ENCODE peak calls at places on chromosome 6, in six cellular contexts. Q is HFF-Myc, W is GM12865, X is AG09309, D is HFFc6, I is Calu3. K is an unnamed sample.

GRCh38 chr6:79073888-79074287 is 4.2 kb downstream of the PHIP start:
- DNase-seq in X (no peak), D (no peak), Q (no peak), I (no peak), W (no peak), K (no peak)

GRCh38 chr6:35146453-35146852 is 5.3 kb upstream of the TCP11 start:
- DNase-seq in X (no peak), Q (no peak), I (peak), W (peak), D (peak), K (peak)

GRCh38 chr6:14280766-14281293 is 163.3 kb downstream of the CD83 start:
- DNase-seq in X (no peak), D (no peak), I (no peak), Q (no peak), W (no peak), K (no peak)

GRCh38 chr6:162854228-162854627 is 126.5 kb downstream of the PACRG start:
- DNase-seq in Q (no peak), W (no peak), X (no peak), I (no peak), D (no peak), K (no peak)

GRCh38 chr6:47157653-47158219 is 115.6 kb upstream of the ADGRF1 start:
- DNase-seq in W (no peak), I (no peak), X (no peak), Q (peak), D (no peak), K (no peak)

GRCh38 chr6:35230950-35231349 is 17.2 kb downstream of the SCUBE3 start:
- DNase-seq in W (no peak), X (no peak), I (no peak), Q (no peak), D (no peak), K (no peak)

GRCh38 chr6:130945401-130945919 is 117.6 kb downstream of the EPB41L2 start:
- DNase-seq in D (no peak), X (no peak), I (no peak), W (no peak), Q (no peak), K (no peak)

GRCh38 chr6:114739656-114740055 is 396.8 kb upstream of the HS3ST5 start:
- DNase-seq in I (peak), D (no peak), W (no peak), Q (no peak), X (no peak), K (no peak)

GRCh38 chr6:163438298-163438939 is 23.9 kb downstream of the QKI start:
- DNase-seq in X (no peak), Q (no peak), D (no peak), W (no peak), I (no peak), K (no peak)

GRCh38 chr6:144158133-144158532 is 7.8 kb downstream of the STX11 start:
- DNase-seq in Q (no peak), W (no peak), X (peak), I (no peak), D (peak), K (no peak)

GRCh38 chr6:123439371-123439770 is 197.4 kb downstream of the TRDN start:
- DNase-seq in X (no peak), Q (no peak), W (no peak), D (no peak), I (no peak), K (no peak)

DNA sequence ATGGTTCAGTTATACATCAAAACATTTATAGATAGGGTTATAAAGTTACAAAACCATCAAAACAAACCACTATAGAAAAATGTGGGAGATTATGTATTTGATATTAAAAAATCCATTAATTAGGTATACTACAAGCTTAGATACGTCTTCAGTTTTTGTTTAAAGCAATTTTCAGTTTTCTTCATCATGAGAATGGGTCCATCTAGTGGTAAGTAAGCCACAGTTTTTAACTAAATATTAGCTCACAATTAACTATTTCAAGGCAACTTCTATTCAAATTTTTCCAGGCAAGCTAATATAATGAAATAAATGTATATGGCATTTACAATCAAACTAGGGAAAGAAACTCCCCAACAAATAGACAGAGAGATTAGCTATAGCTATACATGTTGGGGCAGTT is 44.4 kb downstream of the RNGTT start:
- DNase-seq in I (no peak), D (no peak), W (no peak), X (no peak), Q (no peak), K (no peak)
- TF ChIP-seq CTCF in I (no peak), D (peak), W (no peak), X (peak), Q (peak), K (peak)

GRCh38 chr6:10256113-10256690 is 158.7 kb downstream of the TFAP2A start:
- DNase-seq in I (peak), D (no peak), Q (no peak), X (no peak), W (peak), K (no peak)
- TF ChIP-seq CTCF in I (no peak), D (peak), Q (peak), X (peak), W (peak), K (peak)

GRCh38 chr6:142825760-142826159 is 119.2 kb downstream of the HIVEP2 start:
- DNase-seq in X (no peak), D (no peak), W (no peak), I (no peak), Q (no peak), K (no peak)
- TF ChIP-seq CTCF in X (no peak), D (no peak), W (no peak), I (no peak), Q (no peak), K (no peak)

GRCh38 chr6:169251822-169252804 is 1.5 kb downstream of the THBS2 start:
- DNase-seq in X (no peak), D (no peak), I (no peak), Q (no peak), W (no peak), K (no peak)

GRCh38 chr6:169248521-169248971 is 5.1 kb downstream of the THBS2 start:
- DNase-seq in X (no peak), I (no peak), D (no peak), Q (no peak), W (no peak), K (no peak)

GRCh38 chr6:169251371-169251802 is 2.3 kb downstream of the THBS2 start:
- DNase-seq in I (no peak), X (no peak), W (no peak), Q (no peak), D (no peak), K (no peak)

GRCh38 chr6:169249057-169249456 is 4.6 kb downstream of the THBS2 start:
- DNase-seq in Q (no peak), D (no peak), I (no peak), X (no peak), W (no peak), K (no peak)

DNA sequence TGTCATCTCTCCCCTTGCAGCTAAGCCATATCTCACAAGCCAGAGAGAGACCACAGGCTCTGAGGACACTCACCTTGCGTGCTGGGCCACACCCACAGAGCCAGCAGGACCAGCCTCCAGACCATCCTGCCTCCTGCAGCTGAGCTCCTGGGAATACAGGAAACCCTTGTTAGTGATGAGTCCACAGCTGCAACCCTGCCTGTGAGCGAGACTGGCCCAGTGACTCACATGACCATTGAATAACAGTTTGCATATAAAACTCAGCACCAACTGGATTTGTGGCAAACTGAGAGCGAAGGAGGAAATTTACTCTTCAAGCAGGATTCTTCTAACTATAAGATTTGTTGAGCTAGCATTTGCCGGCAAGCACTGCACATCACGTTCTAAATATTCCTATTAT is 3.0 kb downstream of the THBS2 start:
- DNase-seq in W (no peak), Q (peak), D (peak), I (peak), X (peak), K (no peak)
- TF ChIP-seq CTCF in W (no peak), Q (no peak), D (no peak), I (no peak), X (no peak), K (no peak)

DNA sequence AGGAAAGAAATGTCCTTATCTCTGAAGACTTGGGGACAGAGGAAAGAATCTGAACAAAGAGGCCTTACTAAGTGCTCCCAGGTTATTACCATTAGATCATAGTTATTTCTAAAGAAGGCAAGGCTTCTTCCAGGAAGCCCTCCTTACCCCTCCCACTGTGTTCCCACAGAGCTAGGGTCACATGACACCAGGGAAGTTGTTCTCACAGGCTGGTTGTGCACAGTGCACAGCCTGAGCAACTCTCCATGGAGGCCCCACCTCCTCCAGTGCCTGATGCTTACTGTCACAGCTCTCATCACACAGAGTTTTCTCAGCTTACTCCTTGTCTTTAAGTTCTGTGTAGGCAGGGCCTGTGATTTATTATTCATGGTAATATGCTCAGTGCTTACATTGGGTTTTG is 68.9 kb upstream of the SCGN start:
- DNase-seq in I (no peak), Q (no peak), W (no peak), X (no peak), D (no peak), K (no peak)
- TF ChIP-seq CTCF in I (no peak), Q (no peak), W (no peak), X (no peak), D (no peak), K (no peak)

GRCh38 chr6:4025681-4026080 is 53.3 kb downstream of the FAM217A start:
- DNase-seq in W (no peak), Q (no peak), X (no peak), D (no peak), I (no peak), K (no peak)

GRCh38 chr6:4020822-4021132 is 58.2 kb downstream of the FAM217A start:
- DNase-seq in W (no peak), D (no peak), Q (no peak), X (no peak), I (no peak), K (no peak)

GRCh38 chr6:4021133-4021861 is 57.6 kb downstream of the FAM217A start:
- DNase-seq in W (peak), I (peak), Q (peak), X (peak), D (peak), K (peak)

GRCh38 chr6:4023240-4023639 is 55.7 kb downstream of the FAM217A start:
- DNase-seq in Q (no peak), D (no peak), W (peak), I (no peak), X (no peak), K (no peak)

DNA sequence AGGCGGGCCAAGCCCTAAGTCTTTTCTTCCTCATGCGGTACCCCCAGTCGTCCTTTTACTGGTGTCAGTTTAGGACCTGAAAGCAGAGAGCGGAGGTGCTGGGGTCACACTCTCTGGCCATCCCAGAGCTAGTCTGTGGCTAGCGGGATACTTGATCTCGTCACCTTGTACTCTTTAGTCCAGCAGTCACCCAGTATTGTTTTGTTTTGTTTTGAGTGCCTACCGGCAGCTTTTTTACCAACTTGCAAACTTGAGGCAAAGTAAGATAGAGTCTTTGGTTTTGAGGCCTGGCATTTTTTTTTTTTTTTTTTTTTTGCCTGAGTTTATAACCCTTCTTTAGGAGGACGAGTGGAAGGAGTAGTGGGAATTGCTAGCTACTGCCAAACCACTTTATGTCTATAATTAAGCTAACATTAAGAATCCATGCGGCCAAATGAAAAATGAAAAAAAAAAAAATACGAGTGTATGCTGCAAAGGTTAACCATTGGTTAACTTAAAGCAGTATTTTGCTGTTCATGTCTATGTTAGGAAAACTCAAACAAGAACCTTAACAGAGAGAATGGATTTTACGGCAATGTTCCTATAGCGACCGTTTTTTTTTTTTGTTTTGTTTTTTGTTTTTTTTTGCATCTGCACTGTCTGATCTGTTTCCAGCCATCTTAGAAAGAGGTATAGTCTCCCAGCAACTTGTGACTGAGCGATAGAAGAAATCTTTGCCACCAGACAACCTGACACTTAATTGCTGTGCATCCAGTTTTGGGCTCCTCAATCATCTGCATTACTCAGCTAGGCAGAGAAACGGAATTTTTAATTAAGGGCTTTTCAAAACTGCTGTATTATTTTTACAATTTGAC is 56.8 kb downstream of the FAM217A start:
- DNase-seq in D (peak), X (no peak), Q (no peak), I (no peak), W (no peak), K (no peak)
- TF ChIP-seq CTCF in D (no peak), X (no peak), Q (no peak), I (no peak), W (no peak), K (peak)

GRCh38 chr6:166008441-166009369 is 158.9 kb downstream of the TBXT start:
- DNase-seq in X (no peak), Q (no peak), W (no peak), D (no peak), I (no peak), K (peak)
- TF ChIP-seq CTCF in X (no peak), Q (no peak), W (no peak), D (no peak), I (no peak), K (peak)

GRCh38 chr6:42429836-42430235 is 21.9 kb downstream of the TRERF1 start:
- DNase-seq in Q (no peak), D (no peak), X (no peak), W (no peak), I (no peak), K (no peak)
- TF ChIP-seq CTCF in Q (no peak), D (no peak), X (no peak), W (no peak), I (no peak), K (no peak)

DNA sequence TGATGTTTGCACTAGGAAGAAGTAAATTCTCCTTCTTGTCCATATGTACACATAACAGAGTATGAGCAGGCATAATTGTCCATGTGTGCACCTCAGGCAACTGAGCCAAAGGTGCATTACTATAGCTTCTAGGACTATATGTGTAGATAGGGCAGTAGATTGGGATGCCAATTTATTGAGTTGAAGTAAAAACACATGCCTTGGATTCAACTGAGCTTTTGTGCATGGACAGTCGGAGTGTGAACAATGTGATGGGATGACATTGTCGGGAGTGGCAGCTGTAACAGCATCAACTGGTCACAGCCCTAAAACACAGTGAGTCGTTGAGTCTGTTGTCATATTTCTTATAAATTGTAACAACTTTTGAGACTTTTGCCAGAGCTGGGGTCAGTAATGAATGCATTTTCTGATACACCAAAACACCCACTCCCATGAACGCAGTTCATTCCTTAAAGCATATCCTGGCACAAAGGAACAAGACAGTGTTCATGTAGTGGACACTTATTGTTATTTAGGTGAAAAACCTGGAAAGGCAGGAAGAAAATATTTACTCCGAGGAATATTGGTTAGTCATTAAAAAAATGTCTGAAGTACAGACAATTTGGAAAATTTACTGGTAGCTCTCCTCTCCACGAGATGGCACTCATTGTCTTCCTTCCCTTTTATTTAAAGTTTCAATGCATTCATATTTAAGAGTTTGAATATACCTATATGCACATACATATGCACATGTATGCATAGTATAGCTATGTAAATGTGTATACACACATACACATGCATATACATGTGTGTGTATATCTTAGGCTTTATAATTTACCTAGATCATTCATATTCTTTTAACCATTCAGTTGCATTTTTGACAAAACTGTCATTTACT is 302.0 kb upstream of the STXBP5 start:
- DNase-seq in Q (no peak), I (no peak), X (no peak), D (peak), W (no peak), K (no peak)
- TF ChIP-seq CTCF in Q (no peak), I (no peak), X (peak), D (peak), W (no peak), K (no peak)

DNA sequence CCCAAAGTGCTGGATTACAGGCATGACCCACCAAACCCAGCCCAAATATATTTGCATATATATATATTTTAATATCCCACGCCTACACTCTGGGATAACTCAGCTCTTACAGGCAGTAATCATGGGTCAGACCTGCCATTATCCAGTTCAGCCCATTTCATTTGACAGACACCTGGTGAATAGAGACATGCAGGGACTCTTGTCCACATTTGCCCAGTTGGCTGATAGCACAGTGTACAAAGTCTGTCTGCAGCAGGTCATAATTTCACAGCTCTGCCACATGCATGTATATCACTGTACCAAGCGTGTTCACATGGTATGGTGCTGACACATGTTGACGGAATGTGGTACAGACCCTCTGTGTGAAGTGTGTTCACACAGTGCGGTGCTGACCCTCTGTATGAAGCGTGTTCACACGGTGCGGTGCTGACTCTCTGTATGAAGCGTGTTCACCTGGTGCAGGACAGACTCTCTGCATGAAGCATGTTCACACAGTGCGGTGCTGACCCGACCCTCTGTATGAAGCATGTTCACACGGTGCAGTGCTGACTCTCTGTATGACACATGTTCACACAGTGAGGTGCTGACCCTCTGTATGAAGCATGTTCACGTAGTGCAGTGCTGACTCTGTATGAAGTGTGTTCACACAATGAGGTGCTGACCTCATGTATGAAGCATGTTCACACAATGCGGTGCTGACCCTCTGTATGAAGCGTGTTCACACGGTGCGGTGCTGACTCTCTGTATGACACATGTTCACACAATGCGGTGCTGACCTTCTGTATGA is 10.3 kb upstream of the SERPINB1 start:
- DNase-seq in W (no peak), D (no peak), I (no peak), X (no peak), Q (no peak), K (no peak)
- TF ChIP-seq CTCF in W (no peak), D (no peak), I (no peak), X (no peak), Q (no peak), K (no peak)

K was measured in neural crest cell.